ENCODE peak calls at places on chromosomes 7 and 10, in six cellular contexts. N is HFF-Myc, T is small intestine, D is osteoblast, P is left lung, C is Panc1. M is an unnamed sample.
A peak's percentile ranks its signal among the peaks of the same experiment; 100 is the strongest.

GRCh38 chr7:91636129-91636724 is 244.3 kb downstream of the MTERF1 start:
- DNase-seq in N (no peak), T (peak; percentile 1), D (no peak), P (no peak), C (peak; percentile 5), M (no peak)

GRCh38 chr10:69936091-69936490 is 116.6 kb upstream of the MACROH2A2 start:
- DNase-seq in N (no peak), T (no peak), D (peak; percentile 89), P (no peak), C (no peak), M (no peak)

GRCh38 chr7:93426297-93426696 is 148.2 kb downstream of the CALCR start:
- DNase-seq in N (no peak), T (no peak), D (no peak), P (no peak), C (no peak), M (no peak)

GRCh38 chr7:151402029-151402835 is 7.6 kb downstream of the WDR86 start:
- DNase-seq in N (no peak), T (no peak), D (peak; percentile 65), P (no peak), C (no peak), M (peak; percentile 61)

GRCh38 chr7:55130554-55131198 is 111.9 kb downstream of the EGFR start:
- DNase-seq in N (no peak), T (no peak), D (no peak), P (peak; percentile 75), C (no peak), M (peak; percentile 86)

GRCh38 chr10:6958723-6959122 is 378.6 kb upstream of the PRKCQ start:
- DNase-seq in N (no peak), T (peak; percentile 25), D (no peak), P (no peak), C (no peak), M (no peak)

GRCh38 chr10:43225787-43226153 is 41.1 kb downstream of the RASGEF1A start:
- DNase-seq in N (no peak), T (no peak), D (peak; percentile 72), P (peak; percentile 47), C (no peak), M (peak; percentile 43)

GRCh38 chr10:92811986-92812385 is 36.3 kb upstream of the EXOC6 start:
- DNase-seq in N (no peak), T (no peak), D (no peak), P (no peak), C (no peak), M (no peak)

GRCh38 chr10:101036726-101037125 is 5.7 kb downstream of the SFXN3 start:
- DNase-seq in N (no peak), T (no peak), D (peak; percentile 18), P (no peak), C (no peak), M (no peak)

GRCh38 chr7:3705258-3705657 is 404.2 kb downstream of the SDK1 start:
- DNase-seq in N (no peak), T (no peak), D (no peak), P (no peak), C (no peak), M (no peak)

GRCh38 chr7:138126928-138127327 is 50.7 kb downstream of the AKR1D1 start:
- DNase-seq in N (no peak), T (no peak), D (no peak), P (no peak), C (no peak), M (no peak)

GRCh38 chr10:31581741-31582323 is 262.8 kb downstream of the ZEB1 start:
- DNase-seq in N (no peak), T (no peak), D (peak; percentile 31), P (no peak), C (no peak), M (no peak)

GRCh38 chr7:77729574-77730348 is 33.5 kb downstream of the RSBN1L start:
- DNase-seq in N (no peak), T (no peak), D (no peak), P (no peak), C (no peak), M (no peak)

GRCh38 chr10:28479366-28479765 is 53.6 kb upstream of the WAC start:
- DNase-seq in N (no peak), T (no peak), D (no peak), P (no peak), C (no peak), M (no peak)

GRCh38 chr10:13816195-13816926 is 229.6 kb downstream of the PRPF18 start:
- DNase-seq in N (peak; percentile 47), T (no peak), D (peak; percentile 54), P (no peak), C (no peak), M (peak; percentile 86)

GRCh38 chr7:21851445-21852043 is 94.2 kb downstream of the CDCA7L start:
- DNase-seq in N (no peak), T (no peak), D (no peak), P (no peak), C (no peak), M (no peak)

GRCh38 chr7:140304071-140304799 is 94.1 kb downstream of the SLC37A3 start:
- DNase-seq in N (peak; percentile 12), T (peak; percentile 56), D (no peak), P (no peak), C (no peak), M (no peak)

GRCh38 chr10:91042069-91042468 is 121.2 kb upstream of the ANKRD1 start:
- DNase-seq in N (peak; percentile 16), T (peak; percentile 9), D (no peak), P (no peak), C (no peak), M (no peak)

GRCh38 chr7:83001362-83002040 is 161.2 kb downstream of the PCLO start:
- DNase-seq in N (no peak), T (no peak), D (no peak), P (no peak), C (no peak), M (no peak)

GRCh38 chr7:41891967-41892755 is 189.3 kb upstream of the INHBA start:
- DNase-seq in N (no peak), T (no peak), D (peak; percentile 18), P (no peak), C (no peak), M (no peak)

GRCh38 chr7:70303309-70303708 is 705.0 kb downstream of the AUTS2 start:
- DNase-seq in N (no peak), T (no peak), D (no peak), P (no peak), C (no peak), M (no peak)

GRCh38 chr7:44733708-44734481 is 14.8 kb upstream of the ZMIZ2 start:
- DNase-seq in N (peak; percentile 44), T (no peak), D (no peak), P (no peak), C (peak; percentile 70), M (no peak)

GRCh38 chr7:128217030-128217805 is 23.9 kb upstream of the LEP start:
- DNase-seq in N (no peak), T (no peak), D (peak; percentile 85), P (peak; percentile 93), C (no peak), M (peak; percentile 61)

GRCh38 chr7:106022193-106022821 is 59.2 kb downstream of the CDHR3 start:
- DNase-seq in N (no peak), T (peak; percentile 29), D (no peak), P (no peak), C (no peak), M (no peak)

GRCh38 chr7:91264924-91265681 is 870 bp downstream of the FZD1 start:
- DNase-seq in N (no peak), T (peak; percentile 69), D (peak; percentile 91), P (peak; percentile 86), C (no peak), M (peak; percentile 77)

GRCh38 chr7:80135306-80136104 is 874 bp downstream of the GNAI1 start:
- DNase-seq in N (no peak), T (peak; percentile 30), D (peak; percentile 86), P (no peak), C (no peak), M (no peak)

GRCh38 chr7:80137410-80137809 is 2.8 kb downstream of the GNAI1 start:
- DNase-seq in N (no peak), T (no peak), D (no peak), P (no peak), C (no peak), M (no peak)

GRCh38 chr7:80136276-80137045 is 1.8 kb downstream of the GNAI1 start:
- DNase-seq in N (no peak), T (no peak), D (peak; percentile 75), P (no peak), C (no peak), M (no peak)

GRCh38 chr7:80140388-80140787 is 5.8 kb downstream of the GNAI1 start:
- DNase-seq in N (no peak), T (no peak), D (no peak), P (no peak), C (no peak), M (no peak)

DNA sequence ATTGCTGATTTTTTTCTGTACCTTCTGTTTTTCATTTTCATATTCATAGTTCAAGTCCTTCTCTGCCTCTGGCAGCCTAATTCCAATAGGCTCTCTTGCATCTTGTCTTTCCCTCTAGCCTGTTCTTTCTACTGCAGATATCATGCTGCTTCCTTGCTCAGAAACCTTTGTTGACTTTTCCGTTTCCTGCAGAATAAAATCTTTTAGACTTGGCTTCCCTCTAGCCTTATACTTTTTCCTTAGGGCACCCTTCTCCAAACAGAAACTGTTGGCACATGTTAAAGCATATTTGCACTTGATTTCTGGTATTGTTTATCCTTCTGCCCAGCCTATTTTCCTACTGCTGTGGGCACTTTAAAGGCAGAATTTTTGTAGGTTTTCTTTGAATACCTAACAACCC is 4.5 kb downstream of the GNAI1 start:
- DNase-seq in N (no peak), T (no peak), D (no peak), P (no peak), C (no peak), M (no peak)
- H3K4me3 ChIP-seq in N (no peak overlapping the region), T (no peak overlapping the region), D (no peak overlapping the region), P (no peak overlapping the region), C (no peak overlapping the region), M (no peak overlapping the region)

GRCh38 chr10:114045738-114046458 is 2.2 kb downstream of the ADRB1 start:
- DNase-seq in N (no peak), T (no peak), D (no peak), P (no peak), C (no peak), M (no peak)
- H3K4me3 ChIP-seq in N (peak overlapping the region; percentile 22), T (peak overlapping the region; percentile 51), D (no peak overlapping the region), P (peak overlapping the region; percentile 51), C (peak overlapping the region; percentile 86), M (peak overlapping the region; percentile 59)

GRCh38 chr10:34538291-34538829 is 276.7 kb downstream of the PARD3 start:
- DNase-seq in N (no peak), T (peak; percentile 9), D (no peak), P (no peak), C (no peak), M (no peak)
- H3K4me3 ChIP-seq in N (no peak overlapping the region), T (no peak overlapping the region), D (peak overlapping the region; percentile 39), P (peak overlapping the region; percentile 16), C (peak overlapping the region; percentile 29), M (no peak overlapping the region)

GRCh38 chr7:155454183-155455112 is 3.5 kb upstream of the EN2 start:
- DNase-seq in N (no peak), T (no peak), D (peak; percentile 88), P (no peak), C (no peak), M (no peak)

GRCh38 chr7:155455132-155455693 is 2.7 kb upstream of the EN2 start:
- DNase-seq in N (no peak), T (no peak), D (peak; percentile 81), P (no peak), C (no peak), M (no peak)

GRCh38 chr7:155456772-155457543 is 971 bp upstream of the EN2 start:
- DNase-seq in N (no peak), T (peak; percentile 52), D (peak; percentile 97), P (peak; percentile 84), C (no peak), M (peak; percentile 79)

GRCh38 chr7:155456517-155456771 is 1.5 kb upstream of the EN2 start:
- DNase-seq in N (no peak), T (no peak), D (no peak), P (no peak), C (no peak), M (no peak)

GRCh38 chr7:155455776-155456516 is 2.0 kb upstream of the EN2 start:
- DNase-seq in N (no peak), T (no peak), D (peak; percentile 90), P (no peak), C (no peak), M (no peak)
- H3K4me3 ChIP-seq in N (no peak overlapping the region), T (no peak overlapping the region), D (no peak overlapping the region), P (no peak overlapping the region), C (peak overlapping the region; percentile 72), M (no peak overlapping the region)

M was measured in sigmoid colon.